ENCODE peak calls at places on chromosomes 3 and 15, in seven cellular contexts. H is endothelial cell of umbilical vein, G is kidney, V is OCI-LY7, C is breast epithelium, Q is uterus, K is Panc1. L is an unnamed sample. For H3K4me1, the result is how much of the 10 kb centered on the place peaks cover.

GRCh38 chr15:100772478-100773378 is 106.9 kb upstream of the ALDH1A3 start:
- DNase-seq in K (no peak), G (no peak), C (no peak), H (no peak), V (no peak), Q (no peak), L (no peak)

GRCh38 chr3:121517950-121518349 is 27.8 kb downstream of the POLQ start:
- DNase-seq in Q (no peak), C (no peak), K (no peak), V (no peak), G (no peak), H (peak), L (no peak)

GRCh38 chr15:99087405-99087943 is 17.4 kb upstream of the SYNM start:
- DNase-seq in V (no peak), G (no peak), C (no peak), K (no peak), Q (peak), H (no peak), L (no peak)

GRCh38 chr3:62046326-62046725 is 327.0 kb downstream of the FEZF2 start:
- DNase-seq in H (no peak), Q (no peak), V (no peak), K (no peak), G (no peak), C (no peak), L (no peak)

GRCh38 chr15:52651868-52652267 is 27.3 kb downstream of the ATOSA start:
- DNase-seq in Q (peak), K (peak), H (peak), C (peak), V (no peak), G (peak), L (peak)

GRCh38 chr3:123758081-123758564 is 126.0 kb downstream of the MYLK start:
- DNase-seq in G (no peak), V (no peak), K (no peak), Q (no peak), C (no peak), H (no peak), L (no peak)

GRCh38 chr15:75884041-75884440 is 19.6 kb upstream of the FBXO22 start:
- DNase-seq in Q (no peak), V (no peak), H (no peak), C (no peak), K (no peak), G (no peak), L (no peak)

GRCh38 chr3:122080188-122080587 is 25.0 kb downstream of the CD86 start:
- DNase-seq in H (no peak), V (no peak), G (no peak), Q (no peak), K (no peak), C (no peak), L (no peak)

GRCh38 chr3:174540536-174540935 is 318.6 kb upstream of the NAALADL2 start:
- DNase-seq in C (no peak), G (no peak), H (no peak), Q (no peak), K (no peak), V (no peak), L (no peak)

GRCh38 chr3:115239717-115240116 is 92.6 kb upstream of the ZBTB20 start:
- DNase-seq in H (peak), Q (peak), G (peak), V (no peak), C (no peak), K (peak), L (peak)

GRCh38 chr15:75238150-75238549 is 20.0 kb upstream of the GOLGA6C start:
- DNase-seq in Q (no peak), K (no peak), G (peak), V (no peak), C (no peak), H (no peak), L (no peak)

GRCh38 chr3:51975857-51976549 is 1.1 kb downstream of the ABHD14A start:
- DNase-seq in V (peak), G (peak), Q (peak), C (peak), H (peak), K (no peak), L (peak)

GRCh38 chr15:40902605-40903561 is 8.6 kb downstream of the VPS18 start:
- DNase-seq in H (no peak), C (peak), G (peak), K (no peak), V (peak), Q (no peak), L (peak)

GRCh38 chr3:50375200-50375931 is 16.0 kb upstream of the TMEM115 start:
- DNase-seq in H (no peak), Q (no peak), G (no peak), C (no peak), K (no peak), V (peak), L (no peak)

GRCh38 chr3:80696280-80696679 is 928.5 kb upstream of the ROBO1 start:
- DNase-seq in Q (no peak), C (no peak), H (peak), G (no peak), K (no peak), V (no peak), L (no peak)

GRCh38 chr15:70835415-70835814 is 18.5 kb downstream of the LARP6 start:
- DNase-seq in K (no peak), H (no peak), V (no peak), G (no peak), Q (peak), C (no peak), L (peak)

GRCh38 chr3:59772416-59773408 is 722.9 kb upstream of the CFAP20DC start:
- DNase-seq in K (no peak), Q (no peak), G (no peak), H (no peak), C (no peak), V (no peak), L (no peak)
- H3K4me1 ChIP-seq in K (under half), Q (under half), G (under half), H (under half), C (under half), V (under half), L (under half)

GRCh38 chr15:38565287-38565670 is 665 bp upstream of the RASGRP1 start:
- DNase-seq in C (no peak), G (peak), K (no peak), Q (no peak), H (no peak), V (no peak), L (no peak)
- H3K27ac ChIP-seq in C (no peak), G (no peak), K (no peak), Q (no peak), H (no peak), V (no peak), L (no peak)

GRCh38 chr3:34185301-34185700 is 386.9 kb downstream of the PDCD6IP start:
- DNase-seq in H (no peak), V (peak), K (no peak), G (no peak), Q (no peak), C (no peak), L (no peak)

GRCh38 chr3:34180532-34180931 is 382.1 kb downstream of the PDCD6IP start:
- DNase-seq in K (no peak), H (no peak), Q (no peak), V (no peak), C (no peak), G (no peak), L (no peak)

GRCh38 chr3:34183114-34183513 is 384.7 kb downstream of the PDCD6IP start:
- DNase-seq in V (no peak), H (peak), Q (no peak), G (no peak), C (no peak), K (no peak), L (no peak)

GRCh38 chr3:34178415-34178814 is 380.0 kb downstream of the PDCD6IP start:
- DNase-seq in C (no peak), K (no peak), G (no peak), V (no peak), Q (no peak), H (no peak), L (no peak)

DNA sequence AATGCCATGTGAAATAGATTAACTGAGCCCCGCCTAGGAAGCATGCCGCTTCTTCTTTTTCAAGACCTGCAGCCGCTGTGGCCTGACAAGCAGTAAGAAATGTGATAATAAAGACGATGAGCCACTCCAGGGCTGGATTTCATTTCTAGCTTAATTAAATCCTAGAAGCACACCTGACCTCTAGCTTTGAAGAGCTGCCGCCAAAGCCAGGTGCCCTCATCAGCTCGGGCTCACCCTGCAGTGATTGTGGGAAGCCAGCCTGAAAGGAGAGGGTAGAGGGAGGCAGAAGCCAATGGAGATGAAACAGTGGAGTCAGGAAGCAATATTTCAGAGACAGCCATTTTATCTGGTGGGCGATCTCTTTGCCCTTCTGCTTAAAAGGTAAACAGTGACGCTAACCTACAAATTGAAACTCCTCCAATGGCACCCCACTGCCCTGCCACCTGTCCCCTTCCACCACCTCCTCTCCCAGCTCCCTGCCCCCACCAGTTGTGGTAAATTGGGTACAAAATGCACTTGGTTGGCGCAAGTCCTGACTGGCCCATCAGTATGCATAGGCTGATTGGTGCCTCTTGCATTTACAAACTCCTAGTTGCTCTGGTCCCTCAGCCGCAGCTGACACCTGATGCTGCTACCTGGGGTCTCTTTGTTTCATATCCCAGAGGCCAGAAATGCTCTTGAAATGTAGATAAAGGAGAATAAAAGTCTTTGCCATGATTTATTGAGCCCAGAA is 385.3 kb downstream of the PDCD6IP start:
- DNase-seq in H (no peak), C (no peak), V (no peak), G (no peak), K (no peak), Q (no peak), L (no peak)
- H3K4me1 ChIP-seq in H (under half), C (under half), V (under half), G (under half), K (under half), Q (under half), L (under half)

GRCh38 chr3:146390006-146390772 is 79.2 kb downstream of the PLSCR2 start:
- DNase-seq in G (no peak), C (no peak), V (no peak), Q (no peak), H (peak), K (no peak), L (no peak)
- H3K27ac ChIP-seq in G (no peak), C (no peak), V (no peak), Q (peak), H (no peak), K (no peak), L (peak)

L was measured in left ventricle myocardium inferior.